ENCODE peak calls at places on chromosomes 12 and 14, in five cellular contexts. V, I, C, H and B are unnamed samples.

GRCh38 chr12:120228041-120228290 is 27.1 kb upstream of the RPLP0 start:
- DNase-seq in V (no peak), I (no peak), C (no peak), H (no peak), B (no peak)

GRCh38 chr14:50055461-50056228 is 60.7 kb downstream of the VCPKMT start:
- DNase-seq in V (peak), I (no peak), C (peak), H (no peak), B (no peak)

GRCh38 chr14:24339284-24340151 is at the start of gene RIPK3:
- DNase-seq in V (no peak), I (peak), C (peak), H (peak), B (peak)

GRCh38 chr14:99822166-99822527 is 28.9 kb downstream of the EML1 start:
- DNase-seq in V (no peak), I (no peak), C (no peak), H (no peak), B (no peak)

GRCh38 chr12:12899530-12900380 is 8.4 kb downstream of the GPRC5A start:
- DNase-seq in V (peak), I (no peak), C (no peak), H (peak), B (peak)

GRCh38 chr12:14776236-14776959 is 26.9 kb downstream of the WBP11 start:
- DNase-seq in V (no peak), I (no peak), C (no peak), H (no peak), B (no peak)

GRCh38 chr12:78403136-78403535 is 461.4 kb upstream of the SYT1 start:
- DNase-seq in V (no peak), I (no peak), C (no peak), H (no peak), B (no peak)

GRCh38 chr14:33954016-33954598 is 3.2 kb upstream of the EGLN3 start:
- DNase-seq in V (no peak), I (no peak), C (no peak), H (no peak), B (no peak)

GRCh38 chr12:41486718-41487117 is 298.6 kb downstream of the PDZRN4 start:
- DNase-seq in V (no peak), I (no peak), C (peak), H (no peak), B (no peak)

GRCh38 chr14:64965356-64966000 is 6.7 kb downstream of the RAB15 start:
- DNase-seq in V (no peak), I (no peak), C (no peak), H (no peak), B (no peak)

GRCh38 chr12:64066052-64066451 is 156.0 kb downstream of the KICS2 start:
- DNase-seq in V (no peak), I (no peak), C (no peak), H (no peak), B (no peak)

GRCh38 chr12:43332977-43333649 is 218.9 kb downstream of the ADAMTS20 start:
- DNase-seq in V (no peak), I (no peak), C (no peak), H (peak), B (no peak)

GRCh38 chr14:70641548-70642312 is at the start of gene TTC9:
- DNase-seq in V (no peak), I (no peak), C (peak), H (peak), B (peak)

GRCh38 chr12:11949738-11950403 is 120.9 kb upstream of the BCL2L14 start:
- DNase-seq in V (peak), I (no peak), C (no peak), H (no peak), B (no peak)

GRCh38 chr14:95210699-95211098 is 53.4 kb upstream of the DICER1 start:
- DNase-seq in V (no peak), I (no peak), C (no peak), H (no peak), B (no peak)

GRCh38 chr12:58529897-58530296 is 390.4 kb downstream of the LRIG3 start:
- DNase-seq in V (peak), I (no peak), C (no peak), H (peak), B (no peak)

GRCh38 chr12:53071591-53072551 is 7.3 kb downstream of the SPRYD3 start:
- DNase-seq in V (peak), I (no peak), C (no peak), H (peak), B (no peak)

GRCh38 chr14:22657861-22658260 is 13.7 kb upstream of the OR6J1 start:
- DNase-seq in V (no peak), I (no peak), C (peak), H (no peak), B (no peak)

GRCh38 chr14:64388533-64389243 is 535 bp downstream of the MTHFD1 start:
- DNase-seq in V (peak), I (peak), C (peak), H (peak), B (no peak)

GRCh38 chr14:41490323-41490722 is 116.4 kb upstream of the LRFN5 start:
- DNase-seq in V (no peak), I (no peak), C (no peak), H (no peak), B (no peak)

GRCh38 chr14:89206426-89206825 is 210.6 kb downstream of the FOXN3 start:
- DNase-seq in V (no peak), I (no peak), C (no peak), H (no peak), B (no peak)

GRCh38 chr12:89060133-89060532 is 292.2 kb downstream of the DUSP6 start:
- DNase-seq in V (no peak), I (no peak), C (no peak), H (no peak), B (no peak)

GRCh38 chr12:76678992-76679391 is 84.9 kb upstream of the ZDHHC17 start:
- DNase-seq in V (no peak), I (no peak), C (no peak), H (no peak), B (no peak)

GRCh38 chr12:4784404-4785054 is 64.3 kb downstream of the GALNT8 start:
- DNase-seq in V (no peak), I (no peak), C (no peak), H (no peak), B (no peak)

GRCh38 chr14:65840786-65841185 is 428.3 kb downstream of the FUT8 start:
- DNase-seq in V (no peak), I (no peak), C (no peak), H (no peak), B (no peak)

GRCh38 chr12:45234134-45234865 is 18.4 kb downstream of the ANO6 start:
- DNase-seq in V (peak), I (no peak), C (peak), H (peak), B (no peak)

GRCh38 chr12:124501827-124502226 is 65.6 kb downstream of the NCOR2 start:
- DNase-seq in V (no peak), I (no peak), C (no peak), H (no peak), B (no peak)

GRCh38 chr12:31324116-31324844 is 1.7 kb downstream of the SINHCAF start:
- DNase-seq in V (peak), I (peak), C (peak), H (peak), B (peak)

GRCh38 chr12:104011265-104011664 is 38.7 kb downstream of the GLT8D2 start:
- DNase-seq in V (no peak), I (no peak), C (no peak), H (no peak), B (no peak)

GRCh38 chr14:24076302-24076601 is 4.9 kb downstream of the CPNE6 start:
- DNase-seq in V (no peak), I (no peak), C (no peak), H (no peak), B (no peak)

GRCh38 chr12:48995061-48995879 is 3.9 kb downstream of the DDN start:
- DNase-seq in V (peak), I (peak), C (peak), H (peak), B (peak)

GRCh38 chr14:58100735-58101368 is 51.2 kb downstream of the ARMH4 start:
- DNase-seq in V (no peak), I (no peak), C (no peak), H (no peak), B (no peak)

GRCh38 chr14:52862652-52863338 is 71.4 kb upstream of the GNPNAT1 start:
- DNase-seq in V (no peak), I (no peak), C (no peak), H (peak), B (no peak)

GRCh38 chr14:102325791-102326345 is 6.3 kb downstream of the ZNF839 start:
- DNase-seq in V (no peak), I (no peak), C (no peak), H (no peak), B (no peak)

GRCh38 chr12:12890492-12890814 is 909 bp upstream of the GPRC5A start:
- DNase-seq in V (peak), I (no peak), C (peak), H (no peak), B (no peak)

GRCh38 chr14:75549169-75549568 is 26.9 kb downstream of the BATF start:
- DNase-seq in V (no peak), I (no peak), C (no peak), H (no peak), B (peak)

GRCh38 chr12:90216815-90217214 is 508.2 kb upstream of the ATP2B1 start:
- DNase-seq in V (no peak), I (no peak), C (no peak), H (no peak), B (no peak)

GRCh38 chr12:20549115-20549719 is 145.9 kb upstream of the SLCO1C1 start:
- DNase-seq in V (no peak), I (no peak), C (peak), H (peak), B (no peak)

DNA sequence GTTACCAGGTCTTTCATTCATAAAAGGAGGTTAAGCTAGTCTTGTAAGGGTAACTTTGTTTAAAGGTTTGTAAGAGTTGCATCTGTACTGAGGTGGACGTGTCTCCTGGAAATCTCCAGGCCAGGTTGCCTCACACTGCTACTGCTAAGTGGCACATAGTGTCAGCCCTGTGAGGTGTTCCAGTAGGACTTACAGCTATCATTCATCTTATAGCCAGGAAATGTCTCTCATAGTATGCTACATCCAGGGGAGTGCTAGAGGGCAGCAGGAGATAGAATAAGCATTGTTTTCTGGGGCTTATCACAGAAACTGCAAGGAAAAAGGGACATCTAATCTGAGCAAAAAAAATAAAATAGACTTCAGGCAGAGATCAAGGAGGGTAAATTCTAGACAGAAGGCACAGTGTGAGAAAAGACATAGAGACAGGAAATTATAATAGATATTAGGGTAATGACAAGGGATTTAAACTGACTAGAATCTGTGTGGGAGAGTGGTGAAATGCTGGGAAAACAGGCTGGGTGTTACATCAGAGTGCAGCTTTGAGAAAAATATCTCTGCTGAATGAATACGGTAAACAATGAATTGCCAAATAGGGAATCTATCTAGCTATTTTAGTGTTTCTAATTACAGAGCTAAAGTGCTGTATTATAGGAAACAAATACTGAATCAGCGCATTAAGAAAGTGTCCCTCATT is 205.0 kb upstream of the ABCD2 start:
- DNase-seq in V (no peak), I (no peak), C (no peak), H (no peak), B (no peak)
- TF ChIP-seq CTCF in V (no peak), I (no peak), C (no peak), H (no peak), B (no peak)

GRCh38 chr14:68727315-68728078 is 65.4 kb downstream of the ZFP36L1 start:
- DNase-seq in V (no peak), I (no peak), C (no peak), H (no peak), B (no peak)
- TF ChIP-seq CTCF in V (no peak), I (no peak), C (no peak), H (no peak), B (no peak)

GRCh38 chr12:71900091-71900490 is 38.6 kb upstream of the TPH2 start:
- DNase-seq in V (no peak), I (no peak), C (peak), H (no peak), B (no peak)
- TF ChIP-seq CTCF in V (no peak), I (peak), C (peak), H (peak), B (no peak)

DNA sequence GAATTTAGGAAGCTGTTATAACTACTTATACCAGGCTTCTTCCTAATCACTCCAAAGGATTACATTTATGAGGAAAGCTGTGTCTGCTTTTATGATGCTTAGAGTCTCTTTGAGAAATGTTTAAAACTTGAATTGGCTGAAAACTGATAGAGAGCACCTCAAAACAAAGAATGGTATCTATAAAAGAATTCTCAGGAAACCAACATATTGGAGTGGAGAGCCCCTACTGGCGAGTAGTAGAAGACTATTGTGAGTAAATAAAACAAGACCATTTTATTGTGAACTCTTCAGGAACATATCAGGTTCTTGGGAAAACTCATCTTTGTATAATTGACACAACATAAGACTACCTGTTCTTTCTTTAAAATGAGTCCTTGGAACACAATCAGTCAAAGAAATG is 578.6 kb downstream of the RERGL start:
- DNase-seq in V (no peak), I (no peak), C (peak), H (no peak), B (no peak)
- TF ChIP-seq CTCF in V (no peak), I (no peak), C (peak), H (peak), B (no peak)

GRCh38 chr12:1540690-1541089 is 53.7 kb downstream of the FBXL14 start:
- DNase-seq in V (no peak), I (no peak), C (no peak), H (no peak), B (no peak)

GRCh38 chr12:1542599-1542998 is 51.8 kb downstream of the FBXL14 start:
- DNase-seq in V (no peak), I (no peak), C (no peak), H (no peak), B (no peak)

GRCh38 chr12:1546931-1547640 is 47.3 kb downstream of the FBXL14 start:
- DNase-seq in V (no peak), I (no peak), C (no peak), H (no peak), B (no peak)

DNA sequence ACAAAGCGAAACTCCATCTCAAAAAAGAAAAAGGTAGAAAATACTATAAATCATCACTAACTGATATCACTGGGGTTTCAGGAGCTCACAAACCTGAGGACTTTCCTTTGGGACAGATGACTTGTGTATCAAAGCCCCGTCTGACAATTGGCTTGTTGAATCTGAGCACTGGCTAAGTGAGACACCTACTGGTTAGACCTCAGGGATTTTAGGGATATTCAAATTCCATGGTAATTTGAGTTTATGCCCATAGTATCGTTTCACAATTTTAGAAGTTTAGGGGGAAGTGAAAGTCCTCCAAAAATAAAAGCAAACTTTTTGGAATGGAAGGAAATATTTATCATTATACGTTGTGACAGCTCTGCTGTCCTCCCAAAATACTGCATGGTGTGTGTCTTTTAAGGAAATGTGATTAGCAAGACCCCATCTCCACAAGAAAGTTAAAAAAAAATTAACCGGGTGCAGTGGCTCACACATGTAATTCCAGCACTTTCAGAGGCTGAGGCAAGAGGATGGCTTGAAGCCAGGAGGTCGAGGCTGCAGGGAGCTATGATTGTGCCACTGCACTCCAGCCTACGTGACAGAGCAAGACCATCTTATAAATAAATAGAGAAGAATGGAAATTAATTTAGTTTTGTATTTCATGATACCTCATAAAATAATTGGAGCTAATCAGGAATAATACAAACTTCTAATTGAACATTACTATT is 49.2 kb downstream of the FBXL14 start:
- DNase-seq in V (no peak), I (no peak), C (peak), H (no peak), B (no peak)
- TF ChIP-seq CTCF in V (peak), I (peak), C (peak), H (peak), B (no peak)

GRCh38 chr12:75511116-75512048 is at the start of gene KRR1:
- DNase-seq in V (peak), I (peak), C (peak), H (peak), B (peak)

GRCh38 chr12:75503866-75504265 is 7.5 kb downstream of the KRR1 start:
- DNase-seq in V (no peak), I (no peak), C (no peak), H (no peak), B (no peak)

GRCh38 chr12:75509621-75510020 is 1.8 kb downstream of the KRR1 start:
- DNase-seq in V (no peak), I (no peak), C (no peak), H (no peak), B (no peak)

GRCh38 chr12:75505706-75506312 is 5.6 kb downstream of the KRR1 start:
- DNase-seq in V (no peak), I (no peak), C (no peak), H (peak), B (no peak)

GRCh38 chr12:75508159-75508558 is 3.2 kb downstream of the KRR1 start:
- DNase-seq in V (no peak), I (no peak), C (no peak), H (no peak), B (no peak)
- TF ChIP-seq CTCF in V (no peak), I (no peak), C (no peak), H (no peak), B (no peak)

GRCh38 chr14:21398901-21399300 is 15.1 kb upstream of the SUPT16H start:
- DNase-seq in V (no peak), I (no peak), C (no peak), H (no peak), B (no peak)

GRCh38 chr14:21399311-21399870 is 15.6 kb upstream of the SUPT16H start:
- DNase-seq in V (no peak), I (no peak), C (no peak), H (no peak), B (no peak)

GRCh38 chr14:21395450-21395849 is 11.6 kb upstream of the SUPT16H start:
- DNase-seq in V (no peak), I (no peak), C (no peak), H (no peak), B (no peak)
- TF ChIP-seq CTCF in V (no peak), I (no peak), C (peak), H (no peak), B (peak)

GRCh38 chr12:109944975-109945374 is 44.9 kb downstream of the TCHP start:
- DNase-seq in V (no peak), I (no peak), C (peak), H (no peak), B (no peak)
- TF ChIP-seq CTCF in V (no peak), I (no peak), C (peak), H (no peak), B (no peak)